ENCODE peak calls at places on chromosomes 11 and 22, in four cellular contexts. Z is nephron progenitor cell; C is stimulated activated CD8-positive, alpha-beta memory T cell treated with anti-CD3 and anti-CD28 coated beads, Interleukin-2, amount 100 ng/mL, for 48 hours; F is GM10248. U is an unnamed sample.

GRCh38 chr11:127451852-127452251 is 451.3 kb upstream of the KIRREL3 start:
- DNase-seq in Z (no peak), F (no peak), C (no peak), U (no peak)

GRCh38 chr22:42344391-42344861 is 74.0 kb upstream of the TCF20 start:
- DNase-seq in F (no peak), Z (peak; percentile 39), C (no peak), U (no peak)

GRCh38 chr11:707817-708420 is 1.9 kb downstream of the EPS8L2 start:
- DNase-seq in Z (no peak), C (no peak), F (peak; percentile 29), U (no peak)

GRCh38 chr11:34413263-34413662 is 25.5 kb upstream of the CAT start:
- DNase-seq in C (no peak), Z (no peak), F (no peak), U (no peak)

GRCh38 chr11:8209208-8209807 is 40.5 kb upstream of the RIC3 start:
- DNase-seq in Z (no peak), C (peak; percentile 23), F (peak; percentile 60), U (no peak)

GRCh38 chr22:25095869-25096268 is 103.8 kb upstream of the CRYBB3 start:
- DNase-seq in Z (no peak), C (no peak), F (no peak), U (no peak)

GRCh38 chr11:12329169-12329568 is 48.2 kb upstream of the PARVA start:
- DNase-seq in C (no peak), F (no peak), Z (no peak), U (no peak)

GRCh38 chr11:126490261-126490660 is 134.8 kb downstream of the ST3GAL4 start:
- DNase-seq in Z (no peak), F (no peak), C (no peak), U (no peak)

GRCh38 chr11:65810046-65810868 is 23.4 kb downstream of the OVOL1 start:
- DNase-seq in F (no peak), C (no peak), Z (no peak), U (no peak)

GRCh38 chr22:32748509-32748908 is 53.0 kb upstream of the TIMP3 start:
- DNase-seq in Z (no peak), F (no peak), C (no peak), U (no peak)

GRCh38 chr22:49970528-49971231 is 10.1 kb downstream of the PIM3 start:
- DNase-seq in F (peak; percentile 89), Z (peak; percentile 57), C (peak; percentile 94), U (peak; percentile 92)

GRCh38 chr11:95915051-95915450 is 8.9 kb downstream of the MTMR2 start:
- DNase-seq in F (no peak), C (no peak), Z (no peak), U (no peak)

GRCh38 chr11:66090288-66090687 is 20.2 kb downstream of the PACS1 start:
- DNase-seq in Z (no peak), C (no peak), F (no peak), U (no peak)

GRCh38 chr11:114610984-114611944 is 15.7 kb upstream of the NXPE4 start:
- DNase-seq in F (no peak), C (no peak), Z (no peak), U (no peak)

GRCh38 chr11:131378931-131379330 is 8.5 kb downstream of the NTM start:
- DNase-seq in C (no peak), F (no peak), Z (no peak), U (no peak)

GRCh38 chr11:40819230-40819629 is 640.2 kb downstream of the LRRC4C start:
- DNase-seq in Z (no peak), C (no peak), F (no peak), U (no peak)

GRCh38 chr22:47034076-47034808 is 271.8 kb downstream of the TBC1D22A start:
- DNase-seq in C (no peak), Z (peak; percentile 0), F (no peak), U (no peak)

GRCh38 chr22:37113757-37114156 is 4.2 kb upstream of the TMPRSS6 start:
- DNase-seq in F (no peak), C (no peak), Z (no peak), U (no peak)

GRCh38 chr11:8084352-8084751 is 3.3 kb downstream of the TUB start:
- DNase-seq in Z (no peak), C (no peak), F (no peak), U (no peak)

GRCh38 chr22:20644071-20644642 is 129.8 kb upstream of the SERPIND1 start:
- DNase-seq in F (no peak), C (no peak), Z (no peak), U (no peak)

GRCh38 chr11:58574851-58575250 is 805 bp downstream of the LPXN start:
- DNase-seq in C (no peak), F (no peak), Z (no peak), U (no peak)

GRCh38 chr11:62770778-62771143 is 435 bp upstream of the TAF6L start:
- DNase-seq in F (no peak), Z (peak; percentile 24), C (no peak), U (no peak)

GRCh38 chr22:35335468-35335867 is 35.8 kb downstream of the TOM1 start:
- DNase-seq in C (no peak), F (no peak), Z (no peak), U (no peak)

GRCh38 chr11:128707671-128708070 is 13.8 kb downstream of the FLI1 start:
- DNase-seq in F (no peak), Z (no peak), C (no peak), U (no peak)

GRCh38 chr11:23078289-23078971 is 218.2 kb upstream of the CCDC179 start:
- DNase-seq in F (peak; percentile 15), Z (no peak), C (no peak), U (no peak)

U was measured in NK-92 treated with Interleukin-12 subunit alpha and Interleukin-12 subunit beta, amount 100 ng/mL, for 24 hours.